ENCODE peak calls at places on chromosomes 1 and 21, in five cellular contexts. One of them, this sample, is unnamed.

GRCh38 chr21:35520302-35520701 is 471.2 kb upstream of the RUNX1 start:
- DNase-seq in prostate gland: no peak
- DNase-seq in GM20000: no peak
- DNase-seq in stimulated activated CD8-positive, alpha-beta memory T cell treated with anti-CD3 and anti-CD28 coated beads, Interleukin-15, amount 100 ng/mL, for 1 hour: no peak
- DNase-seq in NCI-H460: no peak
- DNase-seq in this sample: no peak

GRCh38 chr1:198056255-198056654 is 100.5 kb upstream of the NEK7 start:
- DNase-seq in NCI-H460: no peak
- DNase-seq in prostate gland: no peak
- DNase-seq in stimulated activated CD8-positive, alpha-beta memory T cell treated with anti-CD3 and anti-CD28 coated beads, Interleukin-15, amount 100 ng/mL, for 1 hour: no peak
- DNase-seq in GM20000: no peak
- DNase-seq in this sample: no peak

GRCh38 chr1:163932901-163933300 is 611.1 kb downstream of the NUF2 start:
- DNase-seq in prostate gland: no peak
- DNase-seq in NCI-H460: no peak
- DNase-seq in stimulated activated CD8-positive, alpha-beta memory T cell treated with anti-CD3 and anti-CD28 coated beads, Interleukin-15, amount 100 ng/mL, for 1 hour: no peak
- DNase-seq in GM20000: no peak
- DNase-seq in this sample: no peak

GRCh38 chr1:165898837-165899236 is 71.4 kb downstream of the UCK2 start:
- DNase-seq in prostate gland: no peak
- DNase-seq in NCI-H460: no peak
- DNase-seq in GM20000: no peak
- DNase-seq in stimulated activated CD8-positive, alpha-beta memory T cell treated with anti-CD3 and anti-CD28 coated beads, Interleukin-15, amount 100 ng/mL, for 1 hour: no peak
- DNase-seq in this sample: peak

GRCh38 chr1:225911207-225912130 is 12.6 kb downstream of the PYCR2 start:
- DNase-seq in prostate gland: peak
- DNase-seq in stimulated activated CD8-positive, alpha-beta memory T cell treated with anti-CD3 and anti-CD28 coated beads, Interleukin-15, amount 100 ng/mL, for 1 hour: peak
- DNase-seq in GM20000: peak
- DNase-seq in NCI-H460: peak
- DNase-seq in this sample: peak

GRCh38 chr1:45621895-45622266 is 2.0 kb downstream of the CCDC17 start:
- DNase-seq in NCI-H460: no peak
- DNase-seq in stimulated activated CD8-positive, alpha-beta memory T cell treated with anti-CD3 and anti-CD28 coated beads, Interleukin-15, amount 100 ng/mL, for 1 hour: no peak
- DNase-seq in GM20000: no peak
- DNase-seq in prostate gland: no peak
- DNase-seq in this sample: no peak

GRCh38 chr1:41917835-41918449 is 780 bp downstream of the HIVEP3 start:
- DNase-seq in stimulated activated CD8-positive, alpha-beta memory T cell treated with anti-CD3 and anti-CD28 coated beads, Interleukin-15, amount 100 ng/mL, for 1 hour: no peak
- DNase-seq in prostate gland: peak
- DNase-seq in NCI-H460: no peak
- DNase-seq in GM20000: peak
- DNase-seq in this sample: peak

GRCh38 chr1:38125837-38126520 is 79.4 kb upstream of the POU3F1 start:
- DNase-seq in NCI-H460: no peak
- DNase-seq in prostate gland: no peak
- DNase-seq in GM20000: no peak
- DNase-seq in stimulated activated CD8-positive, alpha-beta memory T cell treated with anti-CD3 and anti-CD28 coated beads, Interleukin-15, amount 100 ng/mL, for 1 hour: no peak
- DNase-seq in this sample: no peak

GRCh38 chr1:53957231-53957818 is 11.2 kb downstream of the LRRC42 start:
- DNase-seq in GM20000: no peak
- DNase-seq in prostate gland: no peak
- DNase-seq in NCI-H460: no peak
- DNase-seq in stimulated activated CD8-positive, alpha-beta memory T cell treated with anti-CD3 and anti-CD28 coated beads, Interleukin-15, amount 100 ng/mL, for 1 hour: no peak
- DNase-seq in this sample: peak

GRCh38 chr21:45438391-45439145 is 33.6 kb downstream of the COL18A1 start:
- DNase-seq in GM20000: no peak
- DNase-seq in NCI-H460: no peak
- DNase-seq in stimulated activated CD8-positive, alpha-beta memory T cell treated with anti-CD3 and anti-CD28 coated beads, Interleukin-15, amount 100 ng/mL, for 1 hour: no peak
- DNase-seq in prostate gland: no peak
- DNase-seq in this sample: no peak

GRCh38 chr1:9595156-9595967 is 6.7 kb downstream of the TMEM201 start:
- DNase-seq in prostate gland: no peak
- DNase-seq in stimulated activated CD8-positive, alpha-beta memory T cell treated with anti-CD3 and anti-CD28 coated beads, Interleukin-15, amount 100 ng/mL, for 1 hour: no peak
- DNase-seq in GM20000: no peak
- DNase-seq in NCI-H460: no peak
- DNase-seq in this sample: no peak

GRCh38 chr1:220528679-220529529 is 968 bp downstream of the MARK1 start:
- DNase-seq in NCI-H460: peak
- DNase-seq in prostate gland: peak
- DNase-seq in stimulated activated CD8-positive, alpha-beta memory T cell treated with anti-CD3 and anti-CD28 coated beads, Interleukin-15, amount 100 ng/mL, for 1 hour: no peak
- DNase-seq in GM20000: peak
- DNase-seq in this sample: no peak

GRCh38 chr1:116365857-116366256 is 7.2 kb upstream of the ATP1A1 start:
- DNase-seq in prostate gland: no peak
- DNase-seq in stimulated activated CD8-positive, alpha-beta memory T cell treated with anti-CD3 and anti-CD28 coated beads, Interleukin-15, amount 100 ng/mL, for 1 hour: no peak
- DNase-seq in NCI-H460: no peak
- DNase-seq in GM20000: no peak
- DNase-seq in this sample: no peak

GRCh38 chr1:46806196-46807020 is 7.6 kb downstream of the CYP4B1 start:
- DNase-seq in GM20000: no peak
- DNase-seq in prostate gland: peak
- DNase-seq in stimulated activated CD8-positive, alpha-beta memory T cell treated with anti-CD3 and anti-CD28 coated beads, Interleukin-15, amount 100 ng/mL, for 1 hour: no peak
- DNase-seq in NCI-H460: no peak
- DNase-seq in this sample: peak

GRCh38 chr21:32367158-32367557 is 25.7 kb downstream of the URB1 start:
- DNase-seq in prostate gland: peak
- DNase-seq in GM20000: no peak
- DNase-seq in stimulated activated CD8-positive, alpha-beta memory T cell treated with anti-CD3 and anti-CD28 coated beads, Interleukin-15, amount 100 ng/mL, for 1 hour: no peak
- DNase-seq in NCI-H460: no peak
- DNase-seq in this sample: no peak

GRCh38 chr1:192903142-192903541 is 94.3 kb downstream of the RGS2 start:
- DNase-seq in NCI-H460: no peak
- DNase-seq in prostate gland: no peak
- DNase-seq in GM20000: no peak
- DNase-seq in stimulated activated CD8-positive, alpha-beta memory T cell treated with anti-CD3 and anti-CD28 coated beads, Interleukin-15, amount 100 ng/mL, for 1 hour: no peak
- DNase-seq in this sample: no peak

GRCh38 chr1:54339126-54339525 is 67.1 kb downstream of the SSBP3 start:
- DNase-seq in GM20000: no peak
- DNase-seq in NCI-H460: no peak
- DNase-seq in stimulated activated CD8-positive, alpha-beta memory T cell treated with anti-CD3 and anti-CD28 coated beads, Interleukin-15, amount 100 ng/mL, for 1 hour: no peak
- DNase-seq in prostate gland: no peak
- DNase-seq in this sample: peak

GRCh38 chr1:71638081-71638766 is 557.4 kb upstream of the ZRANB2 start:
- DNase-seq in GM20000: no peak
- DNase-seq in NCI-H460: no peak
- DNase-seq in stimulated activated CD8-positive, alpha-beta memory T cell treated with anti-CD3 and anti-CD28 coated beads, Interleukin-15, amount 100 ng/mL, for 1 hour: no peak
- DNase-seq in prostate gland: no peak
- DNase-seq in this sample: peak

GRCh38 chr1:115281143-115281542 is 56.9 kb downstream of the NGF start:
- DNase-seq in stimulated activated CD8-positive, alpha-beta memory T cell treated with anti-CD3 and anti-CD28 coated beads, Interleukin-15, amount 100 ng/mL, for 1 hour: no peak
- DNase-seq in GM20000: no peak
- DNase-seq in NCI-H460: no peak
- DNase-seq in prostate gland: no peak
- DNase-seq in this sample: no peak

GRCh38 chr1:207810173-207810572 is 58.3 kb downstream of the CD46 start:
- DNase-seq in NCI-H460: no peak
- DNase-seq in GM20000: no peak
- DNase-seq in stimulated activated CD8-positive, alpha-beta memory T cell treated with anti-CD3 and anti-CD28 coated beads, Interleukin-15, amount 100 ng/mL, for 1 hour: no peak
- DNase-seq in prostate gland: no peak
- DNase-seq in this sample: peak

GRCh38 chr1:245154429-245155185 is at the start of gene KIF26B:
- DNase-seq in stimulated activated CD8-positive, alpha-beta memory T cell treated with anti-CD3 and anti-CD28 coated beads, Interleukin-15, amount 100 ng/mL, for 1 hour: no peak
- DNase-seq in GM20000: peak
- DNase-seq in prostate gland: no peak
- DNase-seq in NCI-H460: no peak
- DNase-seq in this sample: peak

GRCh38 chr1:25030674-25031589 is 100.9 kb upstream of the RUNX3 start:
- DNase-seq in prostate gland: no peak
- DNase-seq in NCI-H460: no peak
- DNase-seq in GM20000: peak
- DNase-seq in stimulated activated CD8-positive, alpha-beta memory T cell treated with anti-CD3 and anti-CD28 coated beads, Interleukin-15, amount 100 ng/mL, for 1 hour: peak
- DNase-seq in this sample: no peak

GRCh38 chr1:89068291-89068690 is 3.3 kb upstream of the GBP1 start:
- DNase-seq in prostate gland: no peak
- DNase-seq in NCI-H460: no peak
- DNase-seq in stimulated activated CD8-positive, alpha-beta memory T cell treated with anti-CD3 and anti-CD28 coated beads, Interleukin-15, amount 100 ng/mL, for 1 hour: no peak
- DNase-seq in GM20000: no peak
- DNase-seq in this sample: peak

This sample was measured in fibroblast of the aortic adventitia.